ENCODE peak calls at places on chromosomes 3 and 15, in eight cellular contexts. One of them, this sample, is unnamed.

GRCh38 chr3:148584438-148584837 is 113.3 kb upstream of the AGTR1 start:
- DNase-seq in heart left ventricle: no peak
- DNase-seq in neuronal stem cell: no peak
- DNase-seq in upper lobe of right lung: no peak
- DNase-seq in left ventricle myocardium inferior: no peak
- DNase-seq in tibial artery: no peak
- DNase-seq in esophagus squamous epithelium: no peak
- DNase-seq in Peyer's patch: no peak
- DNase-seq in this sample: no peak

GRCh38 chr15:70083946-70084345 is 13.8 kb downstream of the TLE3 start:
- DNase-seq in neuronal stem cell: no peak
- DNase-seq in Peyer's patch: no peak
- DNase-seq in left ventricle myocardium inferior: no peak
- DNase-seq in upper lobe of right lung: no peak
- DNase-seq in esophagus squamous epithelium: no peak
- DNase-seq in tibial artery: no peak
- DNase-seq in heart left ventricle: no peak
- DNase-seq in this sample: no peak

GRCh38 chr3:107962015-107962414 is 128.8 kb downstream of the CD47 start:
- DNase-seq in heart left ventricle: no peak
- DNase-seq in left ventricle myocardium inferior: no peak
- DNase-seq in neuronal stem cell: no peak
- DNase-seq in tibial artery: no peak
- DNase-seq in Peyer's patch: no peak
- DNase-seq in esophagus squamous epithelium: no peak
- DNase-seq in upper lobe of right lung: no peak
- DNase-seq in this sample: no peak

GRCh38 chr3:30140356-30140755 is 466.0 kb upstream of the TGFBR2 start:
- DNase-seq in esophagus squamous epithelium: no peak
- DNase-seq in tibial artery: no peak
- DNase-seq in heart left ventricle: no peak
- DNase-seq in left ventricle myocardium inferior: no peak
- DNase-seq in neuronal stem cell: no peak
- DNase-seq in Peyer's patch: no peak
- DNase-seq in upper lobe of right lung: no peak
- DNase-seq in this sample: no peak

GRCh38 chr15:96334017-96334704 is 3.7 kb downstream of the NR2F2 start:
- DNase-seq in left ventricle myocardium inferior: no peak
- DNase-seq in Peyer's patch: no peak
- DNase-seq in heart left ventricle: no peak
- DNase-seq in neuronal stem cell: peak; percentile 15
- DNase-seq in tibial artery: no peak
- DNase-seq in esophagus squamous epithelium: no peak
- DNase-seq in upper lobe of right lung: peak; percentile 64
- DNase-seq in this sample: no peak

GRCh38 chr3:86978111-86978528 is 12.8 kb downstream of the VGLL3 start:
- DNase-seq in upper lobe of right lung: no peak
- DNase-seq in neuronal stem cell: no peak
- DNase-seq in tibial artery: peak; percentile 40
- DNase-seq in left ventricle myocardium inferior: peak; percentile 36
- DNase-seq in esophagus squamous epithelium: no peak
- DNase-seq in heart left ventricle: peak; percentile 31
- DNase-seq in Peyer's patch: no peak
- DNase-seq in this sample: no peak

GRCh38 chr3:174202146-174202545 is 657.0 kb upstream of the NAALADL2 start:
- DNase-seq in neuronal stem cell: no peak
- DNase-seq in left ventricle myocardium inferior: no peak
- DNase-seq in tibial artery: no peak
- DNase-seq in upper lobe of right lung: no peak
- DNase-seq in Peyer's patch: no peak
- DNase-seq in heart left ventricle: no peak
- DNase-seq in esophagus squamous epithelium: no peak
- DNase-seq in this sample: no peak

GRCh38 chr3:30206051-30206450 is 400.4 kb upstream of the TGFBR2 start:
- DNase-seq in neuronal stem cell: no peak
- DNase-seq in tibial artery: no peak
- DNase-seq in heart left ventricle: no peak
- DNase-seq in Peyer's patch: no peak
- DNase-seq in left ventricle myocardium inferior: no peak
- DNase-seq in upper lobe of right lung: no peak
- DNase-seq in esophagus squamous epithelium: no peak
- DNase-seq in this sample: no peak

GRCh38 chr3:84547971-84548970 is 410.5 kb upstream of the CADM2 start:
- DNase-seq in esophagus squamous epithelium: no peak
- DNase-seq in upper lobe of right lung: no peak
- DNase-seq in heart left ventricle: peak; percentile 15
- DNase-seq in left ventricle myocardium inferior: no peak
- DNase-seq in Peyer's patch: no peak
- DNase-seq in neuronal stem cell: peak; percentile 31
- DNase-seq in tibial artery: no peak
- DNase-seq in this sample: no peak

GRCh38 chr3:4656059-4656458 is 162.9 kb downstream of the ITPR1 start:
- DNase-seq in esophagus squamous epithelium: no peak
- DNase-seq in Peyer's patch: peak; percentile 55
- DNase-seq in upper lobe of right lung: peak; percentile 67
- DNase-seq in tibial artery: peak; percentile 48
- DNase-seq in neuronal stem cell: peak; percentile 76
- DNase-seq in heart left ventricle: peak; percentile 69
- DNase-seq in left ventricle myocardium inferior: peak; percentile 45
- DNase-seq in this sample: no peak

GRCh38 chr3:143885803-143886427 is 37.6 kb upstream of the SLC9A9 start:
- DNase-seq in tibial artery: no peak
- DNase-seq in neuronal stem cell: no peak
- DNase-seq in Peyer's patch: no peak
- DNase-seq in upper lobe of right lung: no peak
- DNase-seq in esophagus squamous epithelium: no peak
- DNase-seq in heart left ventricle: no peak
- DNase-seq in left ventricle myocardium inferior: no peak
- DNase-seq in this sample: no peak

GRCh38 chr3:172751188-172751571 is 654 bp downstream of the ECT2 start:
- DNase-seq in tibial artery: no peak
- DNase-seq in left ventricle myocardium inferior: no peak
- DNase-seq in Peyer's patch: no peak
- DNase-seq in upper lobe of right lung: no peak
- DNase-seq in neuronal stem cell: no peak
- DNase-seq in heart left ventricle: no peak
- DNase-seq in esophagus squamous epithelium: no peak
- DNase-seq in this sample: no peak

GRCh38 chr15:62883938-62884479 is 158.5 kb upstream of the TPM1 start:
- DNase-seq in Peyer's patch: no peak
- DNase-seq in left ventricle myocardium inferior: no peak
- DNase-seq in esophagus squamous epithelium: no peak
- DNase-seq in heart left ventricle: no peak
- DNase-seq in neuronal stem cell: no peak
- DNase-seq in upper lobe of right lung: no peak
- DNase-seq in tibial artery: no peak
- DNase-seq in this sample: no peak

GRCh38 chr15:62879770-62880169 is 162.8 kb upstream of the TPM1 start:
- DNase-seq in neuronal stem cell: no peak
- DNase-seq in Peyer's patch: no peak
- DNase-seq in esophagus squamous epithelium: no peak
- DNase-seq in heart left ventricle: no peak
- DNase-seq in tibial artery: no peak
- DNase-seq in left ventricle myocardium inferior: no peak
- DNase-seq in upper lobe of right lung: no peak
- DNase-seq in this sample: no peak

GRCh38 chr15:62880278-62880677 is 162.3 kb upstream of the TPM1 start:
- DNase-seq in heart left ventricle: no peak
- DNase-seq in tibial artery: no peak
- DNase-seq in left ventricle myocardium inferior: no peak
- DNase-seq in neuronal stem cell: no peak
- DNase-seq in esophagus squamous epithelium: no peak
- DNase-seq in Peyer's patch: no peak
- DNase-seq in upper lobe of right lung: no peak
- DNase-seq in this sample: no peak

GRCh38 chr15:62878070-62878469 is 164.5 kb upstream of the TPM1 start:
- DNase-seq in left ventricle myocardium inferior: no peak
- DNase-seq in Peyer's patch: no peak
- DNase-seq in heart left ventricle: peak; percentile 52
- DNase-seq in esophagus squamous epithelium: no peak
- DNase-seq in neuronal stem cell: no peak
- DNase-seq in upper lobe of right lung: no peak
- DNase-seq in tibial artery: no peak
- DNase-seq in this sample: no peak

DNA sequence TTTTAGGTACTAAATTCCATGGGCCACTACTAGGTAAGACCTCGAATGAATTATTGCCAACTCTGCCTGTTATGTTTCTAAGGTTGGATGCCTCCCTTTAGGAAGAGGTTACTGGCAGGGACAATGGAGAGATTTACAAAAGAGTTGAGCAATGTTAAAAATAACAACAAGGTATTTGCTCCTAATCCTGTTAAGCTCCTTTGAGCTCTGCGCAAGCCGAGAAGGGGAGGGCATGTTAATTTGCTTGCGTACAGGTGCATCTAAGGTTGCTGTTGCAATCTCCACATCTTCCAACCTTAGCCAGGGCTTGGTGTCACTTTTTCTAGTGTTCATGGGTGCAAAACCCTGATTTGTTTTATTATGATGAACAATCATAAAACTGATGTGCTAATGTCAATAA is 161.5 kb upstream of the TPM1 start:
- DNase-seq in heart left ventricle: no peak
- DNase-seq in neuronal stem cell: no peak
- DNase-seq in tibial artery: no peak
- DNase-seq in esophagus squamous epithelium: no peak
- DNase-seq in Peyer's patch: no peak
- DNase-seq in left ventricle myocardium inferior: no peak
- DNase-seq in upper lobe of right lung: no peak
- DNase-seq in this sample: no peak
- H3K4me1 ChIP-seq in heart left ventricle: no peaks in the 10 kb centered on the region
- H3K4me1 ChIP-seq in neuronal stem cell: peaks cover 6% of the 10 kb centered on the region
- H3K4me1 ChIP-seq in tibial artery: no peaks in the 10 kb centered on the region
- H3K4me1 ChIP-seq in esophagus squamous epithelium: peaks cover 16% of the 10 kb centered on the region
- H3K4me1 ChIP-seq in Peyer's patch: peaks cover 7% of the 10 kb centered on the region
- H3K4me1 ChIP-seq in left ventricle myocardium inferior: peaks cover 20% of the 10 kb centered on the region
- H3K4me1 ChIP-seq in upper lobe of right lung: no peaks in the 10 kb centered on the region
- H3K4me1 ChIP-seq in this sample: no peaks in the 10 kb centered on the region

GRCh38 chr15:53833134-53833624 is 73.7 kb upstream of the WDR72 start:
- DNase-seq in tibial artery: no peak
- DNase-seq in left ventricle myocardium inferior: peak; percentile 17
- DNase-seq in esophagus squamous epithelium: no peak
- DNase-seq in neuronal stem cell: no peak
- DNase-seq in upper lobe of right lung: no peak
- DNase-seq in Peyer's patch: no peak
- DNase-seq in heart left ventricle: peak; percentile 30
- DNase-seq in this sample: no peak
- H3K4me3 ChIP-seq in tibial artery: no peak overlapping the region
- H3K4me3 ChIP-seq in left ventricle myocardium inferior: no peak overlapping the region
- H3K4me3 ChIP-seq in esophagus squamous epithelium: no peak overlapping the region
- H3K4me3 ChIP-seq in neuronal stem cell: no peak overlapping the region
- H3K4me3 ChIP-seq in upper lobe of right lung: no peak overlapping the region
- H3K4me3 ChIP-seq in Peyer's patch: no peak overlapping the region
- H3K4me3 ChIP-seq in heart left ventricle: no peak overlapping the region
- H3K4me3 ChIP-seq in this sample: no peak overlapping the region

GRCh38 chr3:38131621-38132369 is 5.1 kb downstream of the ACAA1 start:
- DNase-seq in heart left ventricle: no peak
- DNase-seq in Peyer's patch: peak; percentile 51
- DNase-seq in tibial artery: peak; percentile 19
- DNase-seq in esophagus squamous epithelium: no peak
- DNase-seq in upper lobe of right lung: peak; percentile 63
- DNase-seq in left ventricle myocardium inferior: no peak
- DNase-seq in neuronal stem cell: peak; percentile 54
- DNase-seq in this sample: no peak

GRCh38 chr3:38130219-38130618 is 6.7 kb downstream of the ACAA1 start:
- DNase-seq in tibial artery: no peak
- DNase-seq in neuronal stem cell: no peak
- DNase-seq in Peyer's patch: no peak
- DNase-seq in heart left ventricle: no peak
- DNase-seq in left ventricle myocardium inferior: no peak
- DNase-seq in esophagus squamous epithelium: no peak
- DNase-seq in upper lobe of right lung: no peak
- DNase-seq in this sample: no peak

GRCh38 chr3:38133557-38134405 is 3.1 kb downstream of the ACAA1 start:
- DNase-seq in neuronal stem cell: no peak
- DNase-seq in tibial artery: no peak
- DNase-seq in esophagus squamous epithelium: no peak
- DNase-seq in Peyer's patch: peak; percentile 63
- DNase-seq in heart left ventricle: no peak
- DNase-seq in upper lobe of right lung: peak; percentile 59
- DNase-seq in left ventricle myocardium inferior: no peak
- DNase-seq in this sample: no peak

GRCh38 chr3:38130631-38131065 is 6.3 kb downstream of the ACAA1 start:
- DNase-seq in esophagus squamous epithelium: no peak
- DNase-seq in tibial artery: peak; percentile 10
- DNase-seq in heart left ventricle: peak; percentile 50
- DNase-seq in neuronal stem cell: no peak
- DNase-seq in upper lobe of right lung: no peak
- DNase-seq in Peyer's patch: peak; percentile 86
- DNase-seq in left ventricle myocardium inferior: no peak
- DNase-seq in this sample: no peak

DNA sequence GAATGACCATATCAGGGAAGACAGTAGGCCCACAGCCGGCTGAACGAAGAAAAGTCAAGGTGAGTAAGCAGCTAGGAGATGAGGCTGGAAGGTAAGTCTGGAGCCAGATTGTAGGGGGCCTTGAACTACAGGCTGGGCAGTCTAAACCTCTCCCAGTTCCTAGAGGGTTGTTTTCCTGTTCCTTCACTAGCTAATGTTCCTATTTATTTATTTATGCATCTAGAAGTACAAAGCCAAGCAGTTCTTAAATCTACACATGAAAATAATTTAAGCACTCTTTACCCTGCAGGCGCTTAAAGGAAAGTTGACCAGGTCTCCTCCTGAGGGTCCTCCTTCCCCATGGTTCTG is 3.7 kb downstream of the ACAA1 start:
- DNase-seq in neuronal stem cell: no peak
- DNase-seq in left ventricle myocardium inferior: no peak
- DNase-seq in Peyer's patch: peak; percentile 44
- DNase-seq in heart left ventricle: no peak
- DNase-seq in tibial artery: no peak
- DNase-seq in esophagus squamous epithelium: no peak
- DNase-seq in upper lobe of right lung: no peak
- DNase-seq in this sample: no peak
- H3K4me1 ChIP-seq in neuronal stem cell: peaks cover 9% of the 10 kb centered on the region
- H3K4me1 ChIP-seq in left ventricle myocardium inferior: peaks cover 96% of the 10 kb centered on the region
- H3K4me1 ChIP-seq in Peyer's patch: peaks cover 73% of the 10 kb centered on the region
- H3K4me1 ChIP-seq in heart left ventricle: peaks cover 25% of the 10 kb centered on the region
- H3K4me1 ChIP-seq in tibial artery: peaks cover 19% of the 10 kb centered on the region
- H3K4me1 ChIP-seq in esophagus squamous epithelium: peaks cover 47% of the 10 kb centered on the region
- H3K4me1 ChIP-seq in upper lobe of right lung: peaks cover 31% of the 10 kb centered on the region
- H3K4me1 ChIP-seq in this sample: peaks cover 19% of the 10 kb centered on the region

DNA sequence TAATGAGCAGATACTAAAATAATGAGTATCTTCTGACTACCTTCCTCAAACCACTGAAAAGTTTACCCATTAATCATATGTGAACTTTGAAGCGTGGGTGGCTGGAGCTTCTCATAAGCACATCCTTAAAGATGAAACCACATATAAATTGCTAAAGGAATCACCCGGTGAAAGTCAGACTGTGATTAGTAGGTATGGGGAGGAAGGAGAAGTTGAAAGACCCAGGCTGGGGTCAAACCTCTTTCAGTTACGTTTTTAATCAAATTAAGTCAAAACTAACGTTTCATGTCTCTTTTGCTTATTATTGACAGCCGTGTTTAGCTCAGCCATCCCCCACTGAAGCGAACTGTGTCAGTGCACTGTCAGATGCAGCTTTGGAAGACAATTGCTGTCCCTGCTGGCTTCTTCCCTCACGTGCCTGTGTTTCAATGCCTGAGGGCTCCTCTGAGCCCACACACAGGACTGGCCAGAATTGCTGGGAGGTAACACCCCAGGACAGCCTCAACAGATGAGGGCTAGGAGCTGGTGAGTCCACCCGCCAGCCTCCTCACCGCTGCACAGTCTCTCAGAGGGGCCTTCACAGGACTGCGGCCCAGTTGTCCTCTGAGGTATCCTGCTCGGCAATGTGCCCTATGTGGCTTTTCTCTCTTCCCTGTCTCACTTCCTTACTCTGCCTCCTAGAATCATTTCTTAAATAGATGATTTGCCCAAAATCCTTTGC is 29.3 kb upstream of the SH3BP5 start:
- DNase-seq in tibial artery: peak; percentile 25
- DNase-seq in upper lobe of right lung: no peak
- DNase-seq in Peyer's patch: no peak
- DNase-seq in left ventricle myocardium inferior: no peak
- DNase-seq in esophagus squamous epithelium: no peak
- DNase-seq in neuronal stem cell: peak; percentile 21
- DNase-seq in heart left ventricle: no peak
- DNase-seq in this sample: no peak
- H3K4me3 ChIP-seq in tibial artery: no peak overlapping the region
- H3K4me3 ChIP-seq in upper lobe of right lung: no peak overlapping the region
- H3K4me3 ChIP-seq in Peyer's patch: no peak overlapping the region
- H3K4me3 ChIP-seq in left ventricle myocardium inferior: no peak overlapping the region
- H3K4me3 ChIP-seq in esophagus squamous epithelium: no peak overlapping the region
- H3K4me3 ChIP-seq in neuronal stem cell: no peak overlapping the region
- H3K4me3 ChIP-seq in heart left ventricle: no peak overlapping the region
- H3K4me3 ChIP-seq in this sample: no peak overlapping the region